ENCODE peak calls at places on chromosomes 3 and 15, in nine cellular contexts. E is stomach, H is K562, N is sigmoid colon, I is HepG2, R is transverse colon, Y is breast epithelium, Q is tibial nerve, B is Peyer's patch. C is an unnamed sample.

GRCh38 chr15:65868546-65869126 is 655 bp upstream of the RAB11A start:
- DNase-seq in E (no peak), Q (no peak), B (no peak), I (no peak), N (no peak), H (no peak), Y (no peak), R (no peak), C (no peak)

GRCh38 chr3:28022916-28023315 is 218.5 kb upstream of the CMC1 start:
- DNase-seq in H (no peak), R (no peak), I (no peak), B (no peak), E (no peak), Y (no peak), N (no peak), Q (no peak), C (no peak)

GRCh38 chr3:102514241-102514640 is 79.4 kb downstream of the ZPLD1 start:
- DNase-seq in R (no peak), I (no peak), Q (no peak), N (no peak), H (no peak), Y (no peak), E (no peak), B (no peak), C (no peak)

GRCh38 chr3:58492385-58492970 is 582 bp downstream of the KCTD6 start:
- DNase-seq in B (no peak), H (no peak), E (no peak), R (no peak), N (no peak), Q (no peak), I (no peak), Y (no peak), C (peak)

GRCh38 chr15:62809106-62809967 is 233.2 kb upstream of the TPM1 start:
- DNase-seq in B (no peak), R (no peak), H (no peak), Q (no peak), N (no peak), E (no peak), Y (no peak), I (peak), C (no peak)

GRCh38 chr3:30227571-30228301 is 378.7 kb upstream of the TGFBR2 start:
- DNase-seq in E (no peak), H (no peak), Q (no peak), N (no peak), R (no peak), I (peak), B (no peak), Y (no peak), C (no peak)

GRCh38 chr3:37745079-37745478 is 116.6 kb upstream of the CTDSPL start:
- DNase-seq in N (no peak), Y (no peak), H (no peak), Q (no peak), I (no peak), R (no peak), B (no peak), E (no peak), C (no peak)

GRCh38 chr3:53243165-53243564 is 12.7 kb downstream of the TKT start:
- DNase-seq in Q (no peak), B (no peak), N (no peak), R (no peak), I (no peak), E (no peak), Y (no peak), H (no peak), C (peak)

GRCh38 chr15:72112111-72112510 is 5.8 kb downstream of the MYO9A start:
- DNase-seq in Y (no peak), R (no peak), Q (no peak), N (no peak), I (no peak), E (no peak), B (no peak), H (no peak), C (no peak)

GRCh38 chr15:83044156-83044555 is 22.9 kb downstream of the BTBD1 start:
- DNase-seq in E (no peak), B (no peak), Q (no peak), Y (no peak), N (no peak), R (no peak), H (no peak), I (no peak), C (no peak)

GRCh38 chr15:31206386-31207174 is 105.1 kb upstream of the TRPM1 start:
- DNase-seq in Y (no peak), E (no peak), R (no peak), B (peak), Q (no peak), N (no peak), H (no peak), I (no peak), C (peak)

GRCh38 chr3:16308727-16309126 is 43.7 kb downstream of the OXNAD1 start:
- DNase-seq in H (no peak), E (no peak), Q (no peak), Y (no peak), N (no peak), R (no peak), I (no peak), B (no peak), C (no peak)

GRCh38 chr3:16313955-16314645 is 49.1 kb downstream of the OXNAD1 start:
- DNase-seq in N (no peak), Y (no peak), E (no peak), I (no peak), B (no peak), R (no peak), Q (no peak), H (no peak), C (no peak)

GRCh38 chr3:16309558-16309957 is 44.5 kb downstream of the OXNAD1 start:
- DNase-seq in R (no peak), E (no peak), Q (no peak), H (peak), Y (no peak), I (no peak), N (no peak), B (no peak), C (no peak)

GRCh38 chr3:16315623-16316022 is 50.6 kb downstream of the OXNAD1 start:
- DNase-seq in E (no peak), Y (no peak), B (no peak), I (no peak), R (no peak), Q (no peak), H (no peak), N (no peak), C (no peak)

GRCh38 chr3:16311960-16312451 is 47.0 kb downstream of the OXNAD1 start:
- DNase-seq in R (peak), H (no peak), I (no peak), Y (no peak), E (no peak), N (no peak), Q (peak), B (peak), C (no peak)
- TF ChIP-seq CTCF in R (no peak), H (no peak), I (no peak), Y (no peak), E (no peak), N (no peak), Q (no peak), B (no peak), C (no peak)

DNA sequence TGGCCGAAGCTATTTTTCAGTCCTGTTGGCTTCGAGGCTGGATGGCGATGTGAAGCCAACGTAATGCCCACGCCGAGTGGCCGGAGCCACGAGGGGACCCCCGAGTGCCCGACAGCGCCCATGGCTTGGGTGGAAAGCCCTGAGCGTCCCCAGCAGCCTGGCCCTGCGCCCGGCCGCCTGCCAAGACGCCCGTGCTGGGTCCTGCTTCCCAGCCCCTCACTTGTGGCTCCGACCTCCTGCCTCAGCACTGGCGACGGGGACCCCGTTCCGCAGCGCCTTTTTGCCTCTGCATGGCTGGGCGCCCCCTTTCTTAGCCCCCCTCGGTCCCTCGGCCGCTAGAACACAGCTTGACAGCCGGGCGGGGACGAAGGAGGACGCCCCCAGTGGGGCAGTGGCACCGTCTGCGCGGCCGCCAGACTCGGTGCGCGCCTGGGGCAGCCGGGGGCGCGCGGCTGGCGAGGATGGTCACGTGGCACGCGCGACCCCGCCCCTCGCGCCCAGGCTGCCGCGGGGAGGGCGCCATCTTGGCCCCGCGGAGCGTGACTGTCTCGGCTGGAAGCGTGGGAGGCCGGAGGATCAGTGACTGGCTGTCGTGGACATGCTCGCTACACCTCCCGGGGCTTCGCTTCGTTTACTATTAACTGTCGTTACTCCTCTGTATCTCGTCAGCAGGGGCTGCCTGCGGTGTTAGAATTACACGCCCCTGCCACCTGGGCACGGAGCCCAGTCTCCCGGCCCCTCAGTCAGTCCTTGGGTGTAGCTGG is 626 bp upstream of the GPR176 start:
- DNase-seq in H (peak), Y (peak), R (peak), N (peak), B (peak), I (peak), E (peak), Q (peak), C (peak)
- TF ChIP-seq POLR2A in H (peak), Y (no peak), R (peak), N (no peak), B (no peak), I (peak), E (no peak), Q (peak), C (no peak)

GRCh38 chr3:48695113-48695753 is 9.5 kb upstream of the NCKIPSD start:
- DNase-seq in R (peak), H (no peak), Y (no peak), B (peak), Q (peak), E (peak), N (peak), I (no peak), C (no peak)
- H3K4me3 ChIP-seq in R (peak), H (no peak), Y (peak), B (peak), Q (peak), E (peak), N (peak), I (no peak), C (no peak)

DNA sequence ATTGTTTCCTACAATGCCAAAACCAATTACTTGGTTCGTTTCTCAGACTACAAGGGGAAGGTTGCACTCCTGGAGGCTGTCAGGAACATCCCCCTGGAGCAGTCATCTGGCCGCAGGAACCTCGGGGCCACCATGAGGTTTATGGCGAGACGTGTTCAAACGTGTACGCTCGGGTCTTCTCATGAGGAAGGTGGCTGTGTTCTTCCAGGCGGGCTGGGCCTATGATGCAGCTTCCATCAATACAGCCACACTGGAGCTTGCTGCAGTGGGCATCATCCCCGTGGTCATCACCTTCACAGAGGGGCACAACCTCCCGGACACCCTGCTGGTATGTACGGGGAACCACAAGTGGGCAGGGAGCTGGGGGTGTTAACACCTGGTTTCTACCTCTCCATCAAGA is 94.5 kb upstream of the COL6A5 start:
- DNase-seq in Y (no peak), H (no peak), E (no peak), I (no peak), Q (no peak), B (no peak), N (no peak), R (no peak), C (no peak)
- TF ChIP-seq CTCF in Y (no peak), H (no peak), E (no peak), I (no peak), Q (no peak), B (no peak), N (no peak), R (no peak), C (no peak)

DNA sequence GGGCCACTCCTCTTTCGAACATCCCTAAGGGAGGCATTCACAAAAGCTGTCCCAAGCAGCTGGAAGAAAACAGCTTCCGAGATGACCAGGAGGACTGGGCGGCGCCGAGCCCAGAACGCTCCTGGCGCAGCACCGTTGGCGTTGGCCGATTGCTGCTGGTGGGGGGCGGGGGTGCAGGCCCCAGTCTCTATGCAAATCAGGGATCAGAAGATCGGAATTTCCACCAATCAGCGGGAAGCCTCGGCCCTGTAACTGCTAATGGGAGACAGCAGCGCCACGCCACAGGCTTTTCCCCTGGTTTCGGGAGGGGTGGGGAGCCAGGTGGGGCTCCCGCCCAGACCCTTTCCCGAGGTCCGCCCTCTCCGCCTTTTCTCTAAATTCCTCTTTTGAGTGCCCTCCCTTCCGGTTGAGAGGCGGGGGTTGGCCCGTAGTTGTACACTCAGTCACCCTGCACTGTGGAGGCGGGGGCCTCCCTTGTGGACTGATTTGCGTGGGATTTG is 27.0 kb downstream of the HMCES start:
- DNase-seq in H (peak), I (no peak), N (peak), Q (peak), B (peak), Y (peak), E (peak), R (peak), C (peak)
- TF ChIP-seq POLR2A in H (no peak), I (no peak), N (no peak), Q (peak), B (no peak), Y (no peak), E (peak), R (no peak), C (peak)

GRCh38 chr15:68842958-68843357 is 22.3 kb upstream of the ANP32A start:
- DNase-seq in R (no peak), B (no peak), E (no peak), I (no peak), N (no peak), Q (no peak), H (no peak), Y (no peak), C (no peak)

GRCh38 chr15:68849477-68849876 is 28.8 kb upstream of the ANP32A start:
- DNase-seq in Q (no peak), H (no peak), I (no peak), Y (no peak), B (no peak), N (no peak), R (no peak), E (no peak), C (no peak)

GRCh38 chr15:68846851-68847439 is 26.2 kb upstream of the ANP32A start:
- DNase-seq in H (no peak), R (no peak), E (no peak), Q (no peak), I (no peak), N (no peak), B (no peak), Y (no peak), C (no peak)

GRCh38 chr15:68844856-68845550 is 24.3 kb upstream of the ANP32A start:
- DNase-seq in B (no peak), Y (no peak), R (no peak), I (no peak), H (no peak), Q (no peak), N (no peak), E (no peak), C (no peak)

GRCh38 chr15:68843425-68844311 is 23.0 kb upstream of the ANP32A start:
- DNase-seq in E (no peak), Q (no peak), Y (no peak), R (peak), N (no peak), B (no peak), H (no peak), I (no peak), C (no peak)
- H3K4me3 ChIP-seq in E (peak), Q (peak), Y (peak), R (peak), N (peak), B (peak), H (no peak), I (peak), C (no peak)

GRCh38 chr15:33795076-33795475 is 173.2 kb upstream of the CHRM5 start:
- DNase-seq in E (no peak), Q (no peak), N (no peak), Y (no peak), H (no peak), R (no peak), B (no peak), I (no peak), C (peak)

GRCh38 chr15:33789141-33789540 is 179.2 kb upstream of the CHRM5 start:
- DNase-seq in Q (no peak), E (no peak), N (no peak), R (no peak), B (no peak), I (no peak), H (no peak), Y (no peak), C (no peak)

GRCh38 chr15:33794425-33794824 is 173.9 kb upstream of the CHRM5 start:
- DNase-seq in H (no peak), E (no peak), Q (no peak), I (no peak), R (no peak), Y (no peak), B (no peak), N (no peak), C (no peak)
- TF ChIP-seq CTCF in H (no peak), E (no peak), Q (no peak), I (no peak), R (no peak), Y (no peak), B (no peak), N (no peak), C (no peak)